ENCODE peak calls at places on chromosomes 16 and 17, in five cellular contexts. F is activated T-helper 1 cell treated with anti-CD3 and anti-CD28 coated beads, Interleukin-2, amount 50 U/mL, for 16 hours; B is HEK293T; Y is anterior cingulate cortex; P is T1000. R is an unnamed sample.
A peak's percentile ranks its signal among the peaks of the same experiment; 100 is the strongest.

GRCh38 chr16:84459941-84460405 is 44.5 kb downstream of the MEAK7 start:
- DNase-seq in F (no peak), B (no peak), Y (no peak), P (no peak), R (no peak)

GRCh38 chr17:50426472-50426782 is 409 bp downstream of the ACSF2 start:
- DNase-seq in F (no peak), B (no peak), Y (no peak), P (no peak), R (no peak)

GRCh38 chr16:74591914-74592650 is 14.8 kb downstream of the GLG1 start:
- DNase-seq in F (no peak), B (no peak), Y (no peak), P (no peak), R (no peak)

GRCh38 chr16:4089811-4090293 is 26.4 kb downstream of the ADCY9 start:
- DNase-seq in F (no peak), B (no peak), Y (no peak), P (no peak), R (no peak)

GRCh38 chr16:4370570-4371480 is 823 bp upstream of the VASN start:
- DNase-seq in F (no peak), B (no peak), Y (no peak), P (peak; percentile 74), R (no peak)

GRCh38 chr16:56295739-56296527 is 104.6 kb downstream of the GNAO1 start:
- DNase-seq in F (no peak), B (no peak), Y (peak; percentile 92), P (no peak), R (no peak)

GRCh38 chr16:2150418-2151187 is 2.2 kb downstream of the RAB26 start:
- DNase-seq in F (no peak), B (no peak), Y (no peak), P (no peak), R (no peak)

GRCh38 chr17:74810699-74811485 is 34.7 kb upstream of the NAT9 start:
- DNase-seq in F (no peak), B (no peak), Y (peak; percentile 32), P (no peak), R (no peak)

GRCh38 chr16:68069511-68070248 is 15.5 kb upstream of the NFATC3 start:
- DNase-seq in F (no peak), B (no peak), Y (no peak), P (no peak), R (no peak)

GRCh38 chr17:37759014-37759637 is 14.3 kb upstream of the HNF1B start:
- DNase-seq in F (no peak), B (no peak), Y (no peak), P (no peak), R (no peak)

GRCh38 chr17:31926100-31926729 is 10.6 kb upstream of the SUZ12 start:
- DNase-seq in F (no peak), B (no peak), Y (no peak), P (no peak), R (no peak)

GRCh38 chr17:72555052-72555451 is 434.2 kb downstream of the SOX9 start:
- DNase-seq in F (no peak), B (no peak), Y (no peak), P (no peak), R (no peak)

GRCh38 chr16:5505093-5505887 is 407.7 kb upstream of the EEF2KMT start:
- DNase-seq in F (no peak), B (no peak), Y (no peak), P (no peak), R (no peak)

GRCh38 chr16:48041861-48042435 is 113.8 kb downstream of the ABCC12 start:
- DNase-seq in F (no peak), B (peak; percentile 20), Y (no peak), P (no peak), R (peak; percentile 23)

GRCh38 chr16:89723279-89724250 is 2.2 kb downstream of the ZNF276 start:
- DNase-seq in F (peak; percentile 55), B (no peak), Y (peak; percentile 79), P (no peak), R (no peak)

GRCh38 chr17:57331423-57331822 is 75.1 kb downstream of the MSI2 start:
- DNase-seq in F (no peak), B (no peak), Y (no peak), P (no peak), R (no peak)

GRCh38 chr17:16040710-16041251 is 41.2 kb downstream of the TTC19 start:
- DNase-seq in F (no peak), B (no peak), Y (peak; percentile 56), P (no peak), R (no peak)

GRCh38 chr17:82767041-82767754 is 15.3 kb downstream of the TBCD start:
- DNase-seq in F (no peak), B (peak; percentile 73), Y (no peak), P (no peak), R (peak; percentile 50)

GRCh38 chr17:40290629-40291296 is 3.1 kb downstream of the CDC6 start:
- DNase-seq in F (no peak), B (no peak), Y (peak; percentile 44), P (peak; percentile 52), R (no peak)

GRCh38 chr16:66923247-66923851 is 2.0 kb downstream of the RRAD start:
- DNase-seq in F (no peak), B (no peak), Y (no peak), P (no peak), R (no peak)

GRCh38 chr17:61000911-61001310 is 323.3 kb downstream of the BCAS3 start:
- DNase-seq in F (no peak), B (no peak), Y (no peak), P (peak; percentile 16), R (no peak)

GRCh38 chr17:67260051-67260987 is 15.3 kb upstream of the HELZ start:
- DNase-seq in F (no peak), B (no peak), Y (no peak), P (no peak), R (no peak)

GRCh38 chr16:81996664-81997529 is 14.4 kb downstream of the SDR42E1 start:
- DNase-seq in F (no peak), B (peak; percentile 26), Y (no peak), P (no peak), R (no peak)

GRCh38 chr17:67111808-67112207 is 67.5 kb downstream of the CACNG1 start:
- DNase-seq in F (no peak), B (no peak), Y (no peak), P (no peak), R (no peak)

GRCh38 chr16:31258366-31258765 is 1.4 kb upstream of the ITGAM start:
- DNase-seq in F (no peak), B (no peak), Y (no peak), P (no peak), R (no peak)

GRCh38 chr17:38559025-38559879 is 46.5 kb downstream of the SRCIN1 start:
- DNase-seq in F (peak; percentile 81), B (peak; percentile 85), Y (no peak), P (peak; percentile 61), R (peak; percentile 99)

GRCh38 chr16:11602321-11602720 is 15.6 kb upstream of the LITAF start:
- DNase-seq in F (no peak), B (no peak), Y (no peak), P (no peak), R (peak; percentile 78)